ENCODE peak calls at places on chromosome 16, in seven cellular contexts. X is esophagus squamous epithelium, N is tibial nerve, S is suprapubic skin, V is transverse colon, C is K562, A is A549. O is an unnamed sample.
A peak's percentile ranks its signal among the peaks of the same experiment; 100 is the strongest.

GRCh38 chr16:62036807-62037135 is 533 bp upstream of the CDH8 start:
- DNase-seq in X (no peak), N (no peak), S (no peak), V (no peak), C (no peak), A (no peak), O (no peak)

GRCh38 chr16:84864266-84864955 is 44.6 kb downstream of the CRISPLD2 start:
- DNase-seq in X (no peak), N (no peak), S (no peak), V (no peak), C (no peak), A (no peak), O (no peak)

GRCh38 chr16:63447121-63447520 is 1410.9 kb upstream of the CDH8 start:
- DNase-seq in X (no peak), N (no peak), S (no peak), V (no peak), C (no peak), A (no peak), O (no peak)

GRCh38 chr16:66357523-66357928 is 9.0 kb upstream of the CDH5 start:
- DNase-seq in X (no peak), N (peak; percentile 41), S (no peak), V (peak; percentile 41), C (peak; percentile 76), A (peak; percentile 89), O (no peak)

GRCh38 chr16:11597737-11598136 is 11.0 kb upstream of the LITAF start:
- DNase-seq in X (no peak), N (no peak), S (no peak), V (no peak), C (no peak), A (no peak), O (no peak)

GRCh38 chr16:11312718-11313492 is 31.8 kb upstream of the PRM1 start:
- DNase-seq in X (no peak), N (no peak), S (no peak), V (peak; percentile 64), C (peak; percentile 40), A (peak; percentile 45), O (no peak)

GRCh38 chr16:14051110-14051729 is 19.9 kb upstream of the MRTFB start:
- DNase-seq in X (no peak), N (no peak), S (no peak), V (no peak), C (no peak), A (no peak), O (no peak)

GRCh38 chr16:85833540-85833914 is 34.0 kb downstream of the COX4I1 start:
- DNase-seq in X (no peak), N (no peak), S (no peak), V (no peak), C (no peak), A (no peak), O (no peak)

GRCh38 chr16:28101533-28101890 is 38.0 kb upstream of the GSG1L start:
- DNase-seq in X (no peak), N (no peak), S (no peak), V (no peak), C (no peak), A (no peak), O (no peak)

GRCh38 chr16:2532494-2533141 is 1.4 kb upstream of the CEMP1 start:
- DNase-seq in X (no peak), N (peak; percentile 58), S (peak; percentile 91), V (peak; percentile 91), C (peak; percentile 57), A (no peak), O (no peak)

GRCh38 chr16:50309527-50310307 is 43.4 kb downstream of the ADCY7 start:
- DNase-seq in X (no peak), N (no peak), S (peak; percentile 67), V (no peak), C (no peak), A (no peak), O (peak; percentile 93)

GRCh38 chr16:8768701-8769100 is 28.7 kb downstream of the TMEM186 start:
- DNase-seq in X (no peak), N (no peak), S (no peak), V (no peak), C (no peak), A (no peak), O (no peak)

GRCh38 chr16:5865231-5865630 is 767.6 kb upstream of the EEF2KMT start:
- DNase-seq in X (no peak), N (no peak), S (no peak), V (no peak), C (no peak), A (no peak), O (no peak)

GRCh38 chr16:68575082-68575481 is 36.0 kb downstream of the ZFP90 start:
- DNase-seq in X (no peak), N (no peak), S (no peak), V (no peak), C (no peak), A (no peak), O (no peak)

GRCh38 chr16:68574479-68574878 is 35.4 kb downstream of the ZFP90 start:
- DNase-seq in X (no peak), N (no peak), S (no peak), V (no peak), C (no peak), A (no peak), O (no peak)

DNA sequence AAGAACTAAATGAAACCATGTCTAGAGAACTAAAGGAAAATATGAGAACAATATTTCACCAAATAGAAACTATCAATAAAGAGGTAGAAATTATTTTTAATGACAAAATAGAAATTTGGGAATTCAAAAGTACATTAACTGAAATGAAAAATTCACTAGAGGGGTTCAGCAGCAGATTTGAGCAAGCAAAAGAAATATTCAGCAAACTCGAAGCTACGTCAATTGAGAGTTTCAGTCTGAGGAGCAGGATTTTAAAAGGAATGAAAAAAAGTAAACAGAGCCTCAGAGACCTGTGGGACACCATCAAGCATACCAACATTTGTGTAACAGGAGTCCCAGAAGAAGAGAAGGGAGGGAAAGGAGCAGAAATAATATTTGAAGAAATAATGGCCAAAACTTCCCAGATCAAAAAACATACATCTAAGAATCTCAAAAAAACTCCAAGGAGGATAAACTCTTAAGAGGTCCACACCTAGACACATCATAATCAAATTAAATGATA is 38.3 kb downstream of the ZFP90 start:
- DNase-seq in X (no peak), N (no peak), S (no peak), V (no peak), C (no peak), A (no peak), O (no peak)
- H3K9me3 ChIP-seq in X (no peaks in the 10 kb centered on the region), N (peaks cover 100% of the 10 kb centered on the region), S (peaks cover 43% of the 10 kb centered on the region), V (peaks cover 44% of the 10 kb centered on the region), C (peaks cover under 1% of the 10 kb centered on the region), A (peaks cover 79% of the 10 kb centered on the region), O (peaks cover 37% of the 10 kb centered on the region)

DNA sequence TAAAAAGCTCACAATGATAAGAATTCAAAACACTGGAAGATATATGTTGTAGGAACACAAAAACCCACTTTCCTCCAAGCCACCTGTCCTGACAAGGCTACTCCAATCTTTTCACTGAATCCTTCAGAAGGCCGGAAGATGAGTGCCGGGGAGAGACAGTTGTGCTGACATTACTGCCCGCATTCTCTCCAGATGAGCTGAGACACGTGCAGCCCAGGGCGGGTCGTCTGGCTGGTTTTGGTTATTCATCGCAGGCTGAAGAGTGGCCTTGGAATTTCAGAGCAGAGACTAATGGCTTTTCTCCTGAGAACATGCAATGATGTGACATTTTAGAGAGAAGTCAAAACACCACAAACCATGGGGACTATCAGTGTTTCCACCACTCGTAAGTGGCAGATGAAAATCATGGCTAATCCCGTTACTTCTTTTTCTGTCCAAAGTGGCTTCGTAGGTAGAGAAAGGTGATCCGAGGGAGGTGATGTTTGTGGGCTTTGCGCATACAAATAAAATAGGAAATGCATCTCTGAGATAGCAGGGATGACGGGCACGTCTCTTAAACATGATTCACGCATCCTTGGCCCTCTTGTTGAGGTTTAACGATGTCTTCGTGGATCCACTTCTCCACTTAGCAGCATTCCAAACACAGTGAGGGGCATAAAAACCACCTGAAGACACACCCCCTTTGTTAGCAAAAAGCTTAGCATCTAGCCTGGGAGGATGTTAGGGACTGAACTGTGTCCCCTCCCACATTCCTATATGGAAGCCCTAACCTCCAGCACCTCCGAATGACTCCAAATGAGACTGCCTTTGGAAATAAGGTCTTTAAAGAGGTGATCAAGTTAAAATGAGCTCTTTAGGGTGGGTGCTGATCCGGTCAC is 134.0 kb downstream of the IRX3 start:
- DNase-seq in X (no peak), N (no peak), S (no peak), V (no peak), C (no peak), A (no peak), O (no peak)
- TF ChIP-seq CTCF in X (no peak), N (no peak), S (no peak), V (no peak), C (no peak), A (no peak), O (no peak)

DNA sequence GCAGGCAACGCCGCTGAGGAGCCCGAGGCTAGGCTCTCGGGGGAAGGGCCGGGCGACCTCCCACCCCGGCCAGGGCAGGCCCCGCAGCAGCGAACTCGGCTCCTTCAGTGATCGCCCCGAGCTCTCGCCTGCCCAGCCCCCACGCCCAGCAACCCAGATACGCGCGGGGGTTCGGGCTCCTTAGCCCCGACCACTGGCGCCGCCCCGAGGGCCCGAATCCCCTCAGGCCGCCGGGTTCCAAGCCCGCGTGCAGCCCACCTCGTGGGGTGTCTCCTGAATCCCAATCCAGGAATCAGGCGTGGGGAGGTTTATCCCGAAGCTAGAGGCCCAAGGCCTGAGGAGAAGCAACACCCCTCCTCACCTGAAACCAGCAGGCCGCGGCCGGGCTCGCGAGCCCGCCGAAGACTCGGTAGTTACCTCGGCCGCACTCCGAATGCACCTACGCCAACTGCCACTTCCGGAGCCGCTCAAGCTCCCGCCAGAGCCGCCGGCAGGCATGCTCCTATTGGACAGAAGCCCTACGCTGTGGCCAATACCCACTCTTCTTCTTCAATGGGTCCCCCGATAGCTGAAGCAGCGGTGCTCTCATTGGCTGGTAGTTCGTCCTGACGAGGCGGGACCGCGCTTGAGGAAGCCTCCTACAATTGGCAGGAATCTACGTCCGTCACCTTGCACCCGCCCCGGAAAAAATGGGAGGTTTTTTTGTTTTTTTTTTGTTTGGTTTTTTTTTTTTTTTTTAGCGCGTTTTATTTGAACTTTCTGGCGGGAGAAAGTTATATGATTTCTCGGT is at the start of gene RFWD3:
- DNase-seq in X (peak; percentile 93), N (peak; percentile 94), S (peak; percentile 99), V (peak; percentile 97), C (peak; percentile 99), A (peak; percentile 100), O (peak; percentile 100)
- TF ChIP-seq POLR2A in X (no peak), N (peak; percentile 14), S (no peak), V (peak; percentile 68), C (peak; percentile 97), A (peak; percentile 85), O (no peak)

GRCh38 chr16:48949636-48950035 is 332.0 kb downstream of the CBLN1 start:
- DNase-seq in X (no peak), N (no peak), S (no peak), V (no peak), C (no peak), A (no peak), O (no peak)
- H3K9me3 ChIP-seq in X (no peaks in the 10 kb centered on the region), N (no peaks in the 10 kb centered on the region), S (no peaks in the 10 kb centered on the region), V (no peaks in the 10 kb centered on the region), C (no peaks in the 10 kb centered on the region), A (no peaks in the 10 kb centered on the region), O (no peaks in the 10 kb centered on the region)

GRCh38 chr16:54291981-54292487 is 5.4 kb upstream of the IRX3 start:
- DNase-seq in X (no peak), N (no peak), S (no peak), V (no peak), C (no peak), A (no peak), O (no peak)
- TF ChIP-seq CTCF in X (no peak), N (no peak), S (no peak), V (no peak), C (no peak), A (no peak), O (no peak)

O was measured in vagina.